ENCODE peak calls at places on chromosomes 16 and 17, in six cellular contexts. One of them, this sample, is unnamed.

GRCh38 chr16:31461201-31461920 is 2.1 kb downstream of the ARMC5 start:
- DNase-seq in WERI-Rb-1: no peak
- DNase-seq in IMR-90: no peak
- DNase-seq in CD8-positive, alpha-beta T cell: no peak
- DNase-seq in tibial nerve: no peak
- DNase-seq in K562: no peak
- DNase-seq in this sample: no peak

GRCh38 chr17:76824103-76824502 is 44.1 kb upstream of the MGAT5B start:
- DNase-seq in CD8-positive, alpha-beta T cell: no peak
- DNase-seq in tibial nerve: no peak
- DNase-seq in K562: no peak
- DNase-seq in IMR-90: no peak
- DNase-seq in WERI-Rb-1: no peak
- DNase-seq in this sample: no peak

GRCh38 chr16:11685844-11686618 is 17.8 kb downstream of the SNN start:
- DNase-seq in K562: no peak
- DNase-seq in WERI-Rb-1: no peak
- DNase-seq in CD8-positive, alpha-beta T cell: no peak
- DNase-seq in tibial nerve: no peak
- DNase-seq in IMR-90: peak; percentile 69
- DNase-seq in this sample: peak; percentile 23

GRCh38 chr17:56891751-56892150 is 22.1 kb downstream of the TRIM25 start:
- DNase-seq in CD8-positive, alpha-beta T cell: peak; percentile 63
- DNase-seq in IMR-90: no peak
- DNase-seq in tibial nerve: no peak
- DNase-seq in WERI-Rb-1: peak; percentile 37
- DNase-seq in K562: peak; percentile 34
- DNase-seq in this sample: no peak

GRCh38 chr17:20852541-20853370 is 190.1 kb downstream of the USP22 start:
- DNase-seq in K562: no peak
- DNase-seq in IMR-90: no peak
- DNase-seq in tibial nerve: no peak
- DNase-seq in CD8-positive, alpha-beta T cell: no peak
- DNase-seq in WERI-Rb-1: peak; percentile 74
- DNase-seq in this sample: peak; percentile 64

GRCh38 chr17:33945641-33946546 is 309.2 kb upstream of the CCL2 start:
- DNase-seq in CD8-positive, alpha-beta T cell: no peak
- DNase-seq in tibial nerve: no peak
- DNase-seq in IMR-90: no peak
- DNase-seq in WERI-Rb-1: peak; percentile 82
- DNase-seq in K562: peak; percentile 28
- DNase-seq in this sample: no peak

GRCh38 chr16:86566966-86567700 is 504 bp downstream of the FOXC2 start:
- DNase-seq in WERI-Rb-1: no peak
- DNase-seq in IMR-90: peak; percentile 62
- DNase-seq in K562: no peak
- DNase-seq in CD8-positive, alpha-beta T cell: no peak
- DNase-seq in tibial nerve: no peak
- DNase-seq in this sample: no peak

GRCh38 chr17:56602292-56603130 is 9.0 kb downstream of the NOG start:
- DNase-seq in CD8-positive, alpha-beta T cell: peak; percentile 43
- DNase-seq in K562: no peak
- DNase-seq in WERI-Rb-1: peak; percentile 49
- DNase-seq in IMR-90: no peak
- DNase-seq in tibial nerve: no peak
- DNase-seq in this sample: no peak

GRCh38 chr16:15961060-15961511 is 11.7 kb downstream of the ABCC1 start:
- DNase-seq in tibial nerve: no peak
- DNase-seq in IMR-90: peak; percentile 68
- DNase-seq in CD8-positive, alpha-beta T cell: peak; percentile 68
- DNase-seq in WERI-Rb-1: no peak
- DNase-seq in K562: no peak
- DNase-seq in this sample: no peak

GRCh38 chr17:3167574-3167973 is 29.7 kb upstream of the OR1A2 start:
- DNase-seq in WERI-Rb-1: no peak
- DNase-seq in tibial nerve: no peak
- DNase-seq in K562: no peak
- DNase-seq in IMR-90: no peak
- DNase-seq in CD8-positive, alpha-beta T cell: no peak
- DNase-seq in this sample: no peak

GRCh38 chr17:78281249-78281865 is 49.9 kb downstream of the TMEM235 start:
- DNase-seq in IMR-90: peak; percentile 22
- DNase-seq in CD8-positive, alpha-beta T cell: no peak
- DNase-seq in K562: no peak
- DNase-seq in tibial nerve: no peak
- DNase-seq in WERI-Rb-1: no peak
- DNase-seq in this sample: no peak

GRCh38 chr16:73166972-73167550 is 119.1 kb upstream of the ZFHX3 start:
- DNase-seq in IMR-90: no peak
- DNase-seq in CD8-positive, alpha-beta T cell: no peak
- DNase-seq in WERI-Rb-1: no peak
- DNase-seq in tibial nerve: no peak
- DNase-seq in K562: no peak
- DNase-seq in this sample: no peak

GRCh38 chr16:69311533-69312388 is 611 bp downstream of the VPS4A start:
- DNase-seq in WERI-Rb-1: peak; percentile 68
- DNase-seq in K562: peak; percentile 39
- DNase-seq in CD8-positive, alpha-beta T cell: peak; percentile 41
- DNase-seq in IMR-90: no peak
- DNase-seq in tibial nerve: no peak
- DNase-seq in this sample: no peak

GRCh38 chr17:49588312-49588711 is 12.6 kb downstream of the NXPH3 start:
- DNase-seq in IMR-90: no peak
- DNase-seq in tibial nerve: no peak
- DNase-seq in CD8-positive, alpha-beta T cell: no peak
- DNase-seq in K562: no peak
- DNase-seq in WERI-Rb-1: no peak
- DNase-seq in this sample: no peak

GRCh38 chr17:61547113-61547512 is 43.9 kb downstream of the NACA2 start:
- DNase-seq in K562: no peak
- DNase-seq in WERI-Rb-1: no peak
- DNase-seq in tibial nerve: no peak
- DNase-seq in IMR-90: no peak
- DNase-seq in CD8-positive, alpha-beta T cell: no peak
- DNase-seq in this sample: no peak

GRCh38 chr16:75053791-75054555 is 55.1 kb downstream of the ZNRF1 start:
- DNase-seq in CD8-positive, alpha-beta T cell: no peak
- DNase-seq in IMR-90: no peak
- DNase-seq in tibial nerve: peak; percentile 37
- DNase-seq in WERI-Rb-1: no peak
- DNase-seq in K562: no peak
- DNase-seq in this sample: peak; percentile 68

GRCh38 chr16:78659216-78659615 is 559.8 kb downstream of the WWOX start:
- DNase-seq in tibial nerve: no peak
- DNase-seq in WERI-Rb-1: no peak
- DNase-seq in CD8-positive, alpha-beta T cell: no peak
- DNase-seq in IMR-90: no peak
- DNase-seq in K562: no peak
- DNase-seq in this sample: no peak

GRCh38 chr16:81715358-81716196 is 63.5 kb upstream of the PLCG2 start:
- DNase-seq in IMR-90: no peak
- DNase-seq in CD8-positive, alpha-beta T cell: peak; percentile 33
- DNase-seq in WERI-Rb-1: no peak
- DNase-seq in tibial nerve: no peak
- DNase-seq in K562: no peak
- DNase-seq in this sample: no peak

GRCh38 chr16:80263181-80263823 is 277.5 kb upstream of the DYNLRB2 start:
- DNase-seq in WERI-Rb-1: no peak
- DNase-seq in IMR-90: no peak
- DNase-seq in K562: no peak
- DNase-seq in CD8-positive, alpha-beta T cell: no peak
- DNase-seq in tibial nerve: no peak
- DNase-seq in this sample: no peak

GRCh38 chr17:7476474-7476873 is 3.0 kb downstream of the ZBTB4 start:
- DNase-seq in WERI-Rb-1: no peak
- DNase-seq in K562: peak; percentile 20
- DNase-seq in tibial nerve: no peak
- DNase-seq in IMR-90: peak; percentile 76
- DNase-seq in CD8-positive, alpha-beta T cell: no peak
- DNase-seq in this sample: no peak

GRCh38 chr16:53502331-53503269 is at the start of gene AKTIP:
- DNase-seq in IMR-90: peak; percentile 52
- DNase-seq in tibial nerve: no peak
- DNase-seq in WERI-Rb-1: peak; percentile 70
- DNase-seq in K562: no peak
- DNase-seq in CD8-positive, alpha-beta T cell: peak; percentile 35
- DNase-seq in this sample: no peak

GRCh38 chr17:5122586-5123342 is 6.9 kb downstream of the USP6 start:
- DNase-seq in tibial nerve: peak; percentile 11
- DNase-seq in K562: no peak
- DNase-seq in WERI-Rb-1: peak; percentile 22
- DNase-seq in IMR-90: no peak
- DNase-seq in CD8-positive, alpha-beta T cell: no peak
- DNase-seq in this sample: no peak

GRCh38 chr16:78869492-78869891 is 731.0 kb downstream of the MAF start:
- DNase-seq in IMR-90: no peak
- DNase-seq in WERI-Rb-1: no peak
- DNase-seq in CD8-positive, alpha-beta T cell: no peak
- DNase-seq in K562: no peak
- DNase-seq in tibial nerve: no peak
- DNase-seq in this sample: no peak

GRCh38 chr17:7307686-7308624 is 527 bp downstream of the EIF5A start:
- DNase-seq in tibial nerve: no peak
- DNase-seq in IMR-90: peak; percentile 34
- DNase-seq in K562: peak; percentile 49
- DNase-seq in WERI-Rb-1: peak; percentile 30
- DNase-seq in CD8-positive, alpha-beta T cell: peak; percentile 51
- DNase-seq in this sample: no peak

GRCh38 chr17:77491921-77492445 is 351.2 kb downstream of the SEC14L1 start:
- DNase-seq in K562: no peak
- DNase-seq in CD8-positive, alpha-beta T cell: no peak
- DNase-seq in IMR-90: no peak
- DNase-seq in WERI-Rb-1: peak; percentile 15
- DNase-seq in tibial nerve: peak; percentile 8
- DNase-seq in this sample: no peak

GRCh38 chr17:46732133-46732532 is 86.4 kb downstream of the WNT3 start:
- DNase-seq in tibial nerve: no peak
- DNase-seq in K562: no peak
- DNase-seq in CD8-positive, alpha-beta T cell: no peak
- DNase-seq in IMR-90: no peak
- DNase-seq in WERI-Rb-1: no peak
- DNase-seq in this sample: no peak
- H3K4me3 ChIP-seq in tibial nerve: no peak overlapping the region
- H3K4me3 ChIP-seq in K562: no peak overlapping the region
- H3K4me3 ChIP-seq in CD8-positive, alpha-beta T cell: no peak overlapping the region
- H3K4me3 ChIP-seq in IMR-90: no peak overlapping the region
- H3K4me3 ChIP-seq in WERI-Rb-1: no peak overlapping the region
- H3K4me3 ChIP-seq in this sample: no peak overlapping the region

GRCh38 chr16:88927661-88928060 is 49.3 kb downstream of the CBFA2T3 start:
- DNase-seq in CD8-positive, alpha-beta T cell: no peak
- DNase-seq in WERI-Rb-1: no peak
- DNase-seq in IMR-90: no peak
- DNase-seq in K562: no peak
- DNase-seq in tibial nerve: no peak
- DNase-seq in this sample: no peak
- TF ChIP-seq CTCF in CD8-positive, alpha-beta T cell: no peak
- TF ChIP-seq CTCF in WERI-Rb-1: no peak
- TF ChIP-seq CTCF in IMR-90: no peak
- TF ChIP-seq CTCF in K562: no peak
- TF ChIP-seq CTCF in tibial nerve: no peak
- TF ChIP-seq CTCF in this sample: no peak

GRCh38 chr16:57759131-57759530 is 23.6 kb downstream of the KATNB1 start:
- DNase-seq in CD8-positive, alpha-beta T cell: no peak
- DNase-seq in WERI-Rb-1: no peak
- DNase-seq in K562: no peak
- DNase-seq in tibial nerve: no peak
- DNase-seq in IMR-90: no peak
- DNase-seq in this sample: no peak
- H3K27ac ChIP-seq in CD8-positive, alpha-beta T cell: no peak overlapping the region
- H3K27ac ChIP-seq in WERI-Rb-1: no peak overlapping the region
- H3K27ac ChIP-seq in K562: no peak overlapping the region
- H3K27ac ChIP-seq in tibial nerve: no peak overlapping the region
- H3K27ac ChIP-seq in IMR-90: no peak overlapping the region
- H3K27ac ChIP-seq in this sample: no peak overlapping the region

DNA sequence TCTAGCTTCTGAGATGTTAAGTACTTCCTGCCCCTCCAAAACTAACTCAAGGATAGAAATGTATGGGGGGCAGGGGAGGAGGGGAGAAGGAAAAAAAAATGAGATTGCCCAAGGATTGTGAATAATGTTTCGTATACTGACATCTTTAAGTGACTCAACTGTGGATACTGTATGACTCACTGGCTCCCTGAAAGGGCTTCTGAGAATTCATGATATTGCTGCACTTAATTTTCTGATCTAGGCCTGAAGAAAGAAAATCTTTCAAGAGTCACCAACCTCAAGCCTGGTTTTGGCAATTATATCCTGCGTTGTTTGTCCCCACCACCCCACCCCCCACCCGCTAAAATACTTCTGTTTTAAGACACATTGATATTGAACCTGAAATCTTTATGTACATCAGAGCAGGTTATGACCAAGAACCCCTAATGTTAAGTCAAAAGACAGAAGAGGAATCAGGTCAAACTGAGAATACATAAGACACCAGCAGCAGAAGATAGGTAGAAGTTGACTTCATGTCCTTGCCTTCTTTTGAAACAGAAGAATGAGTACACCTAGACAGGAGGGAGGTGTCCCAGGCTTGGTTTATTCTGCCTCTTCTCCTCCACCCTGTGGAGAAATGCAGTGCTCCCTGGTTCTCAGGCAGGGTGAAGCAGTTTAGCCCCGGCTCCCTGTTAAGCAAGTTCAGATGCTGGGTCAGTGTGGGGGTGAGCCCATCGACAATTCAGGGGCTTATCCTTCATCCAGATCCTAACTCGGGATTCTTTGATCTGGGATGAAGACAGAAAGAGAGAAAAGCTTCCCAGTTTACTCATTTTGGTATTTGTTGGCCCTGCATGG is 3.3 kb upstream of the FBXL20 start:
- DNase-seq in tibial nerve: no peak
- DNase-seq in IMR-90: peak; percentile 91
- DNase-seq in WERI-Rb-1: no peak
- DNase-seq in CD8-positive, alpha-beta T cell: no peak
- DNase-seq in K562: peak; percentile 26
- DNase-seq in this sample: no peak
- H3K4me3 ChIP-seq in tibial nerve: no peak overlapping the region
- H3K4me3 ChIP-seq in IMR-90: no peak overlapping the region
- H3K4me3 ChIP-seq in WERI-Rb-1: no peak overlapping the region
- H3K4me3 ChIP-seq in CD8-positive, alpha-beta T cell: no peak overlapping the region
- H3K4me3 ChIP-seq in K562: no peak overlapping the region
- H3K4me3 ChIP-seq in this sample: no peak overlapping the region

GRCh38 chr17:41893384-41893783 is 25.4 kb downstream of the ACLY start:
- DNase-seq in K562: no peak
- DNase-seq in IMR-90: no peak
- DNase-seq in WERI-Rb-1: no peak
- DNase-seq in tibial nerve: no peak
- DNase-seq in CD8-positive, alpha-beta T cell: no peak
- DNase-seq in this sample: no peak
- TF ChIP-seq CTCF in K562: no peak
- TF ChIP-seq CTCF in IMR-90: no peak
- TF ChIP-seq CTCF in WERI-Rb-1: no peak
- TF ChIP-seq CTCF in tibial nerve: no peak
- TF ChIP-seq CTCF in CD8-positive, alpha-beta T cell: no peak
- TF ChIP-seq CTCF in this sample: no peak

This sample was measured in right atrium auricular region.